ENCODE peak calls at places on chromosomes 4 and X, in five cellular contexts. F, E, C, J and H are unnamed samples.
A peak's percentile ranks its signal among the peaks of the same experiment; 100 is the strongest.

GRCh38 chr4:173153445-173153844 is 15.2 kb upstream of the GALNT7 start:
- DNase-seq in F (no peak), E (no peak), C (no peak), J (no peak), H (no peak)

GRCh38 chr4:71663780-71664179 is 120.1 kb downstream of the GC start:
- DNase-seq in F (no peak), E (no peak), C (no peak), J (no peak), H (no peak)

GRCh38 chr4:10015140-10015753 is 6.0 kb downstream of the SLC2A9 start:
- DNase-seq in F (peak; percentile 57), E (peak; percentile 63), C (peak; percentile 72), J (no peak), H (no peak)

GRCh38 chr4:180664766-180665368 is 1578.3 kb upstream of the TENM3 start:
- DNase-seq in F (peak; percentile 87), E (peak; percentile 56), C (peak; percentile 89), J (peak; percentile 35), H (peak; percentile 44)

GRCh38 chr4:159201168-159201567 is 98.3 kb downstream of the RAPGEF2 start:
- DNase-seq in F (no peak), E (no peak), C (no peak), J (no peak), H (no peak)

GRCh38 chr4:8225704-8226443 is 26.8 kb downstream of the SH3TC1 start:
- DNase-seq in F (no peak), E (no peak), C (peak; percentile 37), J (no peak), H (no peak)

GRCh38 chr4:167021545-167022155 is 212.6 kb downstream of the SPOCK3 start:
- DNase-seq in F (peak; percentile 74), E (peak; percentile 56), C (peak; percentile 80), J (no peak), H (no peak)

GRCh38 chr4:101761405-101761804 is 29.1 kb upstream of the BANK1 start:
- DNase-seq in F (no peak), E (no peak), C (no peak), J (no peak), H (no peak)

GRCh38 chr4:39044947-39045734 is 12.9 kb upstream of the TMEM156 start:
- DNase-seq in F (no peak), E (no peak), C (peak; percentile 80), J (no peak), H (no peak)

GRCh38 chrX:70169281-70169680 is 8.0 kb upstream of the DGAT2L6 start:
- DNase-seq in F (no peak), E (no peak), C (no peak), J (no peak), H (no peak)

GRCh38 chr4:58669783-58670182 is 1559.6 kb upstream of the IGFBP7 start:
- DNase-seq in F (no peak), E (no peak), C (no peak), J (no peak), H (no peak)

GRCh38 chr4:18508801-18509200 is 487.2 kb upstream of the LCORL start:
- DNase-seq in F (no peak), E (no peak), C (no peak), J (no peak), H (no peak)

GRCh38 chrX:136268051-136269048 is 17.1 kb upstream of the MAP7D3 start:
- DNase-seq in F (no peak), E (peak; percentile 32), C (peak; percentile 24), J (peak; percentile 15), H (no peak)

GRCh38 chr4:67697860-67698655 is 2.9 kb downstream of the UBA6 start:
- DNase-seq in F (no peak), E (no peak), C (no peak), J (no peak), H (no peak)

GRCh38 chr4:67700119-67700873 is 659 bp downstream of the UBA6 start:
- DNase-seq in F (no peak), E (no peak), C (no peak), J (no peak), H (no peak)

GRCh38 chr4:67702166-67702565 is 1.2 kb upstream of the UBA6 start:
- DNase-seq in F (no peak), E (no peak), C (no peak), J (no peak), H (no peak)

GRCh38 chr4:67699603-67700002 is 1.4 kb downstream of the UBA6 start:
- DNase-seq in F (no peak), E (no peak), C (no peak), J (no peak), H (no peak)

DNA sequence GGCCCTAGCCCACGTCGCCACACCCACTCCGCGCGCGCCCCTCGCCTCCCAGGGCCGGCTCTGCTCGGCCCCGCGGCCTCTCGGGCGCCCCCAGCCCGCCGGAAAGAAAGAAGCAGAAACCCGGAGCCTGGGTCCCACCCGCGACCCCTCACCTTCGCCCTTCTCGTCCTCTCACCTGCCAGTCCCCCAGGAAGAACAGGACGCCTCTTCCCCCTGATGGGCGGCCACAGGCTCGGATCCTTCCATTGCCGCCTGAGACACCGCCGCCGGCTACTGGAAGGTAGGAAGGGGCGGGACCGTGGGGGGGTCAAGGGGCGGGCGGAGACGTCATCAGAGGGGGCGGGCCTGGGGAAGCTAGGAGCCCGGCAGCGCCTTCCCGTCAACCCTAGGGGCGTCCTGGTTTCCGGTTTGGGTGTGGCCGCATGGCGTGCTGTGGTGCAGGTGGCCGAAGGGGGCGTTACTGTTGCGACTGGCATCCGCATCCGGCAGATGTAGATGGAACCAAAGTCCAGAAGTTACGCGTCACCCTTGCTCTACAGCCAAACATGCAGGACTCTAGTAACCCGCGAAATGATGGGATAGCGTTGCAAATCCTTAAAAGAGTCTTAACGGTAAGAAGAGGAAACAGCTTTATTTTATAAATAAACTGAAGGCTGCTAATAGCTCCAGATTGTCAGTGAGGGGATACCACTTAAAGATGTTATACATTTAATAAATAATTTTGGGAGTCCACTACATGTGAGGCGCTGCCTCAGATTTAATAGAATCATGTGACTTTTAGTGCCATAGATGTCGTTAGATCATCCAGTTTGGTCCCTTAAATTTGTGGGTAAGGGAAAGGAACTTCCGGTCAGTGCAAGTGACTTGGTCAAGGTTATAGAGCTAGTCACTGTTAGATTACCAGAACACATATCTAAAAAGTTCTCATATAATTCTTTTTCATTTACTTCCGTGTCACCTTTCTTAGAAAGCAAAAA is at the start of gene UBA6:
- DNase-seq in F (peak; percentile 96), E (peak; percentile 98), C (peak; percentile 98), J (peak; percentile 81), H (peak; percentile 83)
- H3K27ac ChIP-seq in F (peak within 1 kb of the TSS; percentile 84), E (peak within 1 kb of the TSS; percentile 91), C (peak within 1 kb of the TSS; percentile 56), J (peak within 1 kb of the TSS; percentile 81), H (peak within 1 kb of the TSS; percentile 91)

DNA sequence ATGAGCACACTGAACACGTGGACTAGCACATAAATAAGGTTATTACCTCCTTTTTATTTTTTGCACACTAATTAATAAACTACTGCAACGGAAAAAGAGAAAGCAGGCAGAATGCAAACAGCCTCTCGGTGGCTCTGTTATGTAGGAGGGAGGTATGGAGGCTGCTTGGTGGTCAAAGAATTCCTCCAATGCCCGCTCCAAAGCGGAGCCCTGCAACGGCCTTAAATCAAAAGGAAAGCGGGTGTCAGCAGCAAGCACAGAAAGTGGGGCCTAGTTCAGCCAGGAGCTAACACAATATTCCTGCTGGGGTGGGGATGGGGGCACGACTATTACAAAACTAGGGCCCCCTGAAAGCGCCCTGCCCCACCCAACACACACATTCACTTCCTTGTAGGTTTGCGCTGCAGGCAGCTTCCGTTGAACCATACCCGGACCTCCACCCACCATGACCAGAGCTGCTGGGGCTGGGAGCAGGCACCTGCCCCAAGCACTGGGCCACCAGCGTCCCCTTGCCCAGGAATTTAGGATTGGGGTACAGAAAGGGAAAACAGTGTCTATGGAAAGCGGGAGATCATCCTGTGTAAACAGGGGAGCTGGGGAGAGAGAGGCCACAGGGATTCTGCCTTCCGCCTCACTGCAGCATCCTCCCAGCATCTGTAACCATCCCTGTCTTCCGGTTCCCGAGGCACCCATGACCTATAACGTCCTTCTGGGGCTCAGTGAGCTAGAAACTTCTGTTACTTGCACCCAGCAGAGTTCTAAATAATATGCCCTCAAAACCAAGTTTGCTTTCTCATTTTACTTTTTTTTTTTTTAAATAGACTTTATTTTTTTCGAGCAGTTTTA is 57.1 kb upstream of the DDX3X start:
- DNase-seq in F (no peak), E (no peak), C (no peak), J (no peak), H (no peak)
- H3K27ac ChIP-seq in F (no peak overlapping the region), E (peak overlapping the region; percentile 74), C (no peak overlapping the region), J (peak overlapping the region; percentile 93), H (no peak overlapping the region)

GRCh38 chrX:48576108-48576507 is 1.8 kb downstream of the RBM3 start:
- DNase-seq in F (no peak), E (no peak), C (no peak), J (no peak), H (no peak)

GRCh38 chrX:48579259-48579658 is 5.0 kb downstream of the RBM3 start:
- DNase-seq in F (no peak), E (no peak), C (no peak), J (no peak), H (no peak)

GRCh38 chrX:48578661-48579128 is 4.4 kb downstream of the RBM3 start:
- DNase-seq in F (no peak), E (no peak), C (no peak), J (no peak), H (no peak)

GRCh38 chrX:48584698-48585097 is 10.4 kb downstream of the RBM3 start:
- DNase-seq in F (no peak), E (no peak), C (no peak), J (no peak), H (no peak)

DNA sequence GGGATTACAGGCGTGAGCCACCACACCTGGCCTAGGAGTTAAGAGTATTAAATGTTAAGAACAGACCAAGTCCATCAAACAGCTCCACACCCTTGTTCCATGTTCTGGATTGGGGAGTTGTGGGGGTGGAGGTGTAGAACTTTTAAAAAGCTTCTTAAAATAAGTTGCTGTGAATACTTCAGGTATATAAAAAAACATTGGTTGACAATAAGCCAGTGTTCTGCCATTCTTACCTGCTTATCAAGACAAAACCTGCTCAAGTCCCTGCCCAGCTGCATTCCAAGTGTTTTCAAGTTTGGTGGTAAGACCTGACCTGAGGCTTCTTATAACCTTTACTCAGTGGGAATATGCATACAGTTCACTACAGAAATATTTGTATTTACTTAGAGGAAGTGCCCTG is 6.4 kb downstream of the RBM3 start:
- DNase-seq in F (no peak), E (no peak), C (no peak), J (no peak), H (no peak)
- H3K27ac ChIP-seq in F (no peak overlapping the region), E (no peak overlapping the region), C (no peak overlapping the region), J (no peak overlapping the region), H (peak overlapping the region; percentile 92)

GRCh38 chr4:138909605-138910004 is 106.0 kb upstream of the NOCT start:
- DNase-seq in F (no peak), E (no peak), C (no peak), J (no peak), H (no peak)

GRCh38 chr4:138910201-138910913 is 105.2 kb upstream of the NOCT start:
- DNase-seq in F (peak; percentile 36), E (no peak), C (no peak), J (peak; percentile 31), H (peak; percentile 43)

GRCh38 chr4:138911903-138912713 is 103.5 kb upstream of the NOCT start:
- DNase-seq in F (no peak), E (peak; percentile 47), C (no peak), J (peak; percentile 23), H (no peak)

GRCh38 chr4:138912714-138913340 is 102.8 kb upstream of the NOCT start:
- DNase-seq in F (no peak), E (no peak), C (no peak), J (no peak), H (no peak)

DNA sequence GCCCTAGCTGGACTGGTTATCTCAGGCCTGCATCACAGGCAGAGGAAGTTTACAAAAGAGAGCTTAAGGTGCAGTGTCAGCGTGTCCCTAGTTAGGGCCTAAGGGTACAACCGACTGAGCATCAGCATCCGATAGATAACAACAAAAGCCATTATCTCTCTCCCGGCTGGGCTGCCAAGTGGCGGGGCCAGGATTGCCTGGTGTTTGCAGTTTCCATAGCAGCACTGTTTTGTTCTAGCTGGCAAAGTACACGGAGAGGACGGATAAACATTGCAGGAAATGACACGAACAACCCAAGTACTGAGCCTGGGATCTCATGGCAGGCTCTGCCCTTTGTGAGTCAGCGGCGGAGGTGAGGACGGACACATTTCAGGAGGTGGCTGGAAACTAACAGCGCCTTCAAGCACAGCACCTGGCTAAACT is 104.7 kb upstream of the NOCT start:
- DNase-seq in F (peak; percentile 93), E (peak; percentile 75), C (peak; percentile 92), J (peak; percentile 57), H (peak; percentile 79)
- H3K27ac ChIP-seq in F (peak overlapping the region; percentile 49), E (peak overlapping the region; percentile 67), C (no peak overlapping the region), J (peak overlapping the region; percentile 82), H (peak overlapping the region; percentile 56)